ENCODE peak calls at places on chromosomes 4 and X, in ten cellular contexts. One of them, this sample, is unnamed.

GRCh38 chr4:89110541-89110985 is 770 bp upstream of the TIGD2 start:
- DNase-seq in GM23338: peak
- DNase-seq in stomach: no peak
- DNase-seq in H1: no peak
- DNase-seq in foreskin fibroblast: no peak
- DNase-seq in heart left ventricle: no peak
- DNase-seq in IMR-90: no peak
- DNase-seq in breast epithelium: peak
- DNase-seq in HFFc6: no peak
- DNase-seq in H9: peak
- DNase-seq in this sample: no peak

GRCh38 chrX:110286126-110286525 is 31.8 kb downstream of the AMMECR1 start:
- DNase-seq in GM23338: no peak
- DNase-seq in stomach: no peak
- DNase-seq in H1: no peak
- DNase-seq in foreskin fibroblast: peak
- DNase-seq in heart left ventricle: no peak
- DNase-seq in IMR-90: peak
- DNase-seq in breast epithelium: no peak
- DNase-seq in HFFc6: peak
- DNase-seq in H9: no peak
- DNase-seq in this sample: peak

GRCh38 chrX:140050906-140051305 is 85.6 kb upstream of the CXorf66 start:
- DNase-seq in GM23338: peak
- DNase-seq in stomach: no peak
- DNase-seq in H1: no peak
- DNase-seq in foreskin fibroblast: no peak
- DNase-seq in heart left ventricle: no peak
- DNase-seq in IMR-90: peak
- DNase-seq in breast epithelium: no peak
- DNase-seq in HFFc6: no peak
- DNase-seq in H9: no peak
- DNase-seq in this sample: no peak

GRCh38 chr4:1711055-1711905 is 839 bp downstream of the SLBP start:
- DNase-seq in GM23338: peak
- DNase-seq in stomach: peak
- DNase-seq in H1: no peak
- DNase-seq in foreskin fibroblast: peak
- DNase-seq in heart left ventricle: peak
- DNase-seq in IMR-90: peak
- DNase-seq in breast epithelium: no peak
- DNase-seq in HFFc6: peak
- DNase-seq in H9: peak
- DNase-seq in this sample: peak

GRCh38 chrX:38649674-38650647 is 88.6 kb downstream of the TSPAN7 start:
- DNase-seq in GM23338: no peak
- DNase-seq in stomach: no peak
- DNase-seq in H1: no peak
- DNase-seq in foreskin fibroblast: no peak
- DNase-seq in heart left ventricle: peak
- DNase-seq in IMR-90: no peak
- DNase-seq in breast epithelium: no peak
- DNase-seq in HFFc6: no peak
- DNase-seq in H9: no peak
- DNase-seq in this sample: no peak

GRCh38 chr4:46270986-46271596 is 118.8 kb downstream of the GABRA2 start:
- DNase-seq in GM23338: peak
- DNase-seq in stomach: no peak
- DNase-seq in H1: no peak
- DNase-seq in foreskin fibroblast: no peak
- DNase-seq in heart left ventricle: no peak
- DNase-seq in IMR-90: peak
- DNase-seq in breast epithelium: no peak
- DNase-seq in HFFc6: peak
- DNase-seq in H9: no peak
- DNase-seq in this sample: no peak

GRCh38 chrX:46710425-46710824 is 48.5 kb downstream of the SLC9A7 start:
- DNase-seq in GM23338: peak
- DNase-seq in stomach: no peak
- DNase-seq in H1: no peak
- DNase-seq in foreskin fibroblast: no peak
- DNase-seq in heart left ventricle: no peak
- DNase-seq in IMR-90: peak
- DNase-seq in breast epithelium: no peak
- DNase-seq in HFFc6: peak
- DNase-seq in H9: no peak
- DNase-seq in this sample: no peak

GRCh38 chrX:38278682-38279081 is 48.6 kb downstream of the RPGR start:
- DNase-seq in GM23338: no peak
- DNase-seq in stomach: no peak
- DNase-seq in H1: no peak
- DNase-seq in foreskin fibroblast: no peak
- DNase-seq in heart left ventricle: no peak
- DNase-seq in IMR-90: peak
- DNase-seq in breast epithelium: peak
- DNase-seq in HFFc6: no peak
- DNase-seq in H9: no peak
- DNase-seq in this sample: no peak

GRCh38 chr4:181662383-181662782 is 580.8 kb upstream of the TENM3 start:
- DNase-seq in GM23338: no peak
- DNase-seq in stomach: no peak
- DNase-seq in H1: no peak
- DNase-seq in foreskin fibroblast: peak
- DNase-seq in heart left ventricle: peak
- DNase-seq in IMR-90: peak
- DNase-seq in breast epithelium: no peak
- DNase-seq in HFFc6: peak
- DNase-seq in H9: no peak
- DNase-seq in this sample: no peak

DNA sequence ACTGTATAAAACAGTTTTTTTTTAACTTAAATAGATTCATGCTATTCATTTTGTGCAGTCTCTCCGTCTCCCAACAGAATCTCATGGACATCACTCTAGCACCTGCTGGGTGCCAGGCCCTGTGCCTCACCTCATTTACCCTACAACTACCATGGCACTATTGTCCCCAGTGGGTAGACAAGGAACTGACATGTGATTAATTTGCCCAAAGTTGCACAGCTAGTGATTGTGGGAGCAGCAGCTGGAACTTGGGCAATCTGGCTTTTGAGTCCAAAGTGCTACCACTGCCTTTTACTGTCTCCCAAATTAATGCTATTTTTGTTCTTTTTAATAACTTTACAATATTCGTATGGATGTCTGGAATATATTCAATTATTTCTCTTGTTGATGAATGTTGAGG is 11.2 kb upstream of the PGRMC2 start:
- DNase-seq in GM23338: no peak
- DNase-seq in stomach: no peak
- DNase-seq in H1: no peak
- DNase-seq in foreskin fibroblast: no peak
- DNase-seq in heart left ventricle: no peak
- DNase-seq in IMR-90: no peak
- DNase-seq in breast epithelium: no peak
- DNase-seq in HFFc6: no peak
- DNase-seq in H9: no peak
- DNase-seq in this sample: no peak
- TF ChIP-seq CTCF in GM23338: no peak
- TF ChIP-seq CTCF in stomach: no peak
- TF ChIP-seq CTCF in H1: no peak
- TF ChIP-seq CTCF in foreskin fibroblast: no peak
- TF ChIP-seq CTCF in heart left ventricle: no peak
- TF ChIP-seq CTCF in IMR-90: no peak
- TF ChIP-seq CTCF in breast epithelium: no peak
- TF ChIP-seq CTCF in HFFc6: peak
- TF ChIP-seq CTCF in H9: peak
- TF ChIP-seq CTCF in this sample: no peak

GRCh38 chrX:8868906-8869305 is 67.7 kb upstream of the FAM9A start:
- DNase-seq in GM23338: no peak
- DNase-seq in stomach: no peak
- DNase-seq in H1: no peak
- DNase-seq in foreskin fibroblast: no peak
- DNase-seq in heart left ventricle: no peak
- DNase-seq in IMR-90: peak
- DNase-seq in breast epithelium: no peak
- DNase-seq in HFFc6: peak
- DNase-seq in H9: no peak
- DNase-seq in this sample: no peak
- TF ChIP-seq CTCF in GM23338: no peak
- TF ChIP-seq CTCF in stomach: no peak
- TF ChIP-seq CTCF in H1: no peak
- TF ChIP-seq CTCF in foreskin fibroblast: peak
- TF ChIP-seq CTCF in heart left ventricle: peak
- TF ChIP-seq CTCF in IMR-90: peak
- TF ChIP-seq CTCF in breast epithelium: peak
- TF ChIP-seq CTCF in HFFc6: peak
- TF ChIP-seq CTCF in H9: no peak
- TF ChIP-seq CTCF in this sample: peak

DNA sequence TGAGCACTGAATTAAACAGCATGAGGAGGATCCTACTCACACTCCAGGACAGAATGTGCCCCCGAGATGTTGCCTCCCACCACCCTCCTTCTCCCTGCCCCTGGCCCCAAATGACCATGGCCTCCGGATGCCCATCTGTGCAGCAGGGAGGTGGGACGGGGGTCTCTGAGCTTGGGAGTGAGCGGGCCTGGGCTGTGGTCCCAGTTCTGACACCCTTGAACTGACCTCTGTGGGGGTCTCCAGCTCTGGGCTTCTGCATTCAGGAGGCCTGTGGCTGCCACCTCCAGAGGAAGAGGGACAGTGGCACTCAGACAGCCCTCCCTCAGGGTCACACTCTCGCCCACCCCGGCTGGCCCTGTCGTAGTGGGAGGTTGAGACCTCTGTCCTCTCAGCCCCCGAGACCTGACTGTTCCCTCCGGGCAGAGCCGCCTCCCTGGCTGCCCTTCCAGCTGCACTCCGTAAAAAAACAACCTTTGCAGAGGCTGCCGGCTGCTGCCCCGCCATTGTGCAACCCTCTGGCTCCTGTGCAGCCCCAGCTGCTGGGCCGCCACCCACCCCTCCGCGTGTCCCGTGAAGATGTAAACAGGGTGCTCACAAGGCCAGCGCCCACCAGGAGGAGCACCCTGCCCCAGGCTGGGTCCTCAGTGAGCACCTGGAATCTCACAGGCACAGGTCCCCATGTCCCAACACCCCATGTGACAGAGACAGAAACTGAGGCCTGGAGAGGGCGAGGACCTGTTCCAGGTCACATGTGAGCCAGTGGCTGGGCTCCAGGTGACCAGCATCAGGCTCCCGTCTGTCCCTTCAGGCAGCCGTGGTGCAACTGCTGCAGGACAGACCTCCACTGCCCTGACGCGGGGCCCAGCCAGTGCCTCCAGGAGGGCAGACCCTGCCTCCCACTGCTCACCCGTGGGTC is 39.6 kb downstream of the HTRA3 start:
- DNase-seq in GM23338: no peak
- DNase-seq in stomach: no peak
- DNase-seq in H1: no peak
- DNase-seq in foreskin fibroblast: no peak
- DNase-seq in heart left ventricle: peak
- DNase-seq in IMR-90: peak
- DNase-seq in breast epithelium: peak
- DNase-seq in HFFc6: no peak
- DNase-seq in H9: no peak
- DNase-seq in this sample: peak
- TF ChIP-seq CTCF in GM23338: peak
- TF ChIP-seq CTCF in stomach: no peak
- TF ChIP-seq CTCF in H1: no peak
- TF ChIP-seq CTCF in foreskin fibroblast: no peak
- TF ChIP-seq CTCF in heart left ventricle: peak
- TF ChIP-seq CTCF in IMR-90: no peak
- TF ChIP-seq CTCF in breast epithelium: peak
- TF ChIP-seq CTCF in HFFc6: peak
- TF ChIP-seq CTCF in H9: peak
- TF ChIP-seq CTCF in this sample: no peak

GRCh38 chrX:123173833-123174232 is 10.2 kb upstream of the GRIA3 start:
- DNase-seq in GM23338: peak
- DNase-seq in stomach: no peak
- DNase-seq in H1: no peak
- DNase-seq in foreskin fibroblast: no peak
- DNase-seq in heart left ventricle: no peak
- DNase-seq in IMR-90: no peak
- DNase-seq in breast epithelium: no peak
- DNase-seq in HFFc6: peak
- DNase-seq in H9: no peak
- DNase-seq in this sample: no peak
- TF ChIP-seq CTCF in GM23338: peak
- TF ChIP-seq CTCF in stomach: no peak
- TF ChIP-seq CTCF in H1: no peak
- TF ChIP-seq CTCF in foreskin fibroblast: peak
- TF ChIP-seq CTCF in heart left ventricle: no peak
- TF ChIP-seq CTCF in IMR-90: peak
- TF ChIP-seq CTCF in breast epithelium: no peak
- TF ChIP-seq CTCF in HFFc6: peak
- TF ChIP-seq CTCF in H9: peak
- TF ChIP-seq CTCF in this sample: peak

GRCh38 chrX:8967471-8967870 is 66.5 kb downstream of the FAM9B start:
- DNase-seq in GM23338: no peak
- DNase-seq in stomach: no peak
- DNase-seq in H1: no peak
- DNase-seq in foreskin fibroblast: no peak
- DNase-seq in heart left ventricle: no peak
- DNase-seq in IMR-90: no peak
- DNase-seq in breast epithelium: no peak
- DNase-seq in HFFc6: no peak
- DNase-seq in H9: no peak
- DNase-seq in this sample: no peak

GRCh38 chrX:8971116-8971515 is 62.8 kb downstream of the FAM9B start:
- DNase-seq in GM23338: peak
- DNase-seq in stomach: no peak
- DNase-seq in H1: no peak
- DNase-seq in foreskin fibroblast: peak
- DNase-seq in heart left ventricle: no peak
- DNase-seq in IMR-90: peak
- DNase-seq in breast epithelium: no peak
- DNase-seq in HFFc6: peak
- DNase-seq in H9: no peak
- DNase-seq in this sample: no peak
- TF ChIP-seq CTCF in GM23338: peak
- TF ChIP-seq CTCF in stomach: peak
- TF ChIP-seq CTCF in H1: no peak
- TF ChIP-seq CTCF in foreskin fibroblast: peak
- TF ChIP-seq CTCF in heart left ventricle: peak
- TF ChIP-seq CTCF in IMR-90: peak
- TF ChIP-seq CTCF in breast epithelium: no peak
- TF ChIP-seq CTCF in HFFc6: peak
- TF ChIP-seq CTCF in H9: peak
- TF ChIP-seq CTCF in this sample: peak

This sample was measured in RWPE2.